ENCODE peak calls at places on chromosome 5, in four cellular contexts. I, E, J and Q are unnamed samples.

GRCh38 chr5:9557696-9558095 is 11.8 kb upstream of the SEMA5A start:
- DNase-seq in I (no peak), E (no peak), J (no peak), Q (no peak)

GRCh38 chr5:85823462-85824426 is 794.0 kb upstream of the COX7C start:
- DNase-seq in I (peak), E (peak), J (no peak), Q (no peak)

GRCh38 chr5:4553130-4553529 is 587.0 kb upstream of the ADAMTS16 start:
- DNase-seq in I (no peak), E (no peak), J (no peak), Q (no peak)

GRCh38 chr5:177271113-177271512 is 32.4 kb downstream of the RAB24 start:
- DNase-seq in I (no peak), E (no peak), J (no peak), Q (no peak)

GRCh38 chr5:140674211-140674610 is 835 bp upstream of the DND1 start:
- DNase-seq in I (no peak), E (no peak), J (no peak), Q (no peak)

GRCh38 chr5:107424461-107424860 is 246.3 kb downstream of the EFNA5 start:
- DNase-seq in I (no peak), E (no peak), J (no peak), Q (no peak)

GRCh38 chr5:179325296-179326031 is 19.8 kb downstream of the ADAMTS2 start:
- DNase-seq in I (no peak), E (no peak), J (no peak), Q (peak)

GRCh38 chr5:73104326-73104725 is 16.0 kb upstream of the TMEM171 start:
- DNase-seq in I (no peak), E (no peak), J (no peak), Q (no peak)

GRCh38 chr5:144697847-144698262 is 527.2 kb downstream of the KCTD16 start:
- DNase-seq in I (peak), E (no peak), J (no peak), Q (no peak)

GRCh38 chr5:159395202-159395601 is 64.9 kb upstream of the IL12B start:
- DNase-seq in I (no peak), E (no peak), J (no peak), Q (no peak)

GRCh38 chr5:54651482-54652076 is 134.0 kb downstream of the SNX18 start:
- DNase-seq in I (no peak), E (no peak), J (no peak), Q (no peak)

GRCh38 chr5:92969781-92970237 is 611.2 kb downstream of the NR2F1-AS1 start:
- DNase-seq in I (peak), E (no peak), J (peak), Q (no peak)

GRCh38 chr5:143887302-143887638 is 75.3 kb downstream of the HMHB1 start:
- DNase-seq in I (no peak), E (no peak), J (no peak), Q (no peak)

GRCh38 chr5:78640622-78641021 is 8.0 kb downstream of the LHFPL2 start:
- DNase-seq in I (peak), E (no peak), J (peak), Q (no peak)

GRCh38 chr5:170333161-170333909 is 35.8 kb upstream of the LCP2 start:
- DNase-seq in I (no peak), E (no peak), J (no peak), Q (peak)

GRCh38 chr5:95738834-95739233 is 7.7 kb downstream of the RHOBTB3 start:
- DNase-seq in I (no peak), E (no peak), J (no peak), Q (no peak)

GRCh38 chr5:93596310-93596675 is 13.3 kb downstream of the NR2F1 start:
- DNase-seq in I (no peak), E (no peak), J (no peak), Q (no peak)

GRCh38 chr5:135034186-135034962 is at the start of gene PITX1:
- DNase-seq in I (peak), E (peak), J (peak), Q (peak)

GRCh38 chr5:3905521-3905920 is 309.9 kb downstream of the IRX1 start:
- DNase-seq in I (no peak), E (no peak), J (no peak), Q (no peak)

GRCh38 chr5:6418679-6419276 is 29.9 kb upstream of the UBE2QL1 start:
- DNase-seq in I (no peak), E (no peak), J (no peak), Q (no peak)

GRCh38 chr5:110441035-110441434 is 285.4 kb downstream of the TMEM232 start:
- DNase-seq in I (peak), E (no peak), J (peak), Q (peak)

GRCh38 chr5:170273968-170274710 is 23.4 kb downstream of the LCP2 start:
- DNase-seq in I (peak), E (no peak), J (no peak), Q (peak)

GRCh38 chr5:6900828-6901227 is 187.6 kb downstream of the TENT4A start:
- DNase-seq in I (peak), E (no peak), J (peak), Q (no peak)

GRCh38 chr5:107306597-107306996 is 364.1 kb downstream of the EFNA5 start:
- DNase-seq in I (no peak), E (no peak), J (no peak), Q (no peak)

GRCh38 chr5:160020969-160021368 is 12.0 kb downstream of the TTC1 start:
- DNase-seq in I (no peak), E (no peak), J (no peak), Q (no peak)

GRCh38 chr5:138032028-138032571 is 779 bp downstream of the FAM13B start:
- DNase-seq in I (no peak), E (no peak), J (no peak), Q (peak)

GRCh38 chr5:80369521-80369920 is 38.3 kb upstream of the ZFYVE16 start:
- DNase-seq in I (no peak), E (no peak), J (no peak), Q (no peak)

GRCh38 chr5:11851402-11851801 is 52.8 kb downstream of the CTNND2 start:
- DNase-seq in I (no peak), E (no peak), J (no peak), Q (no peak)

GRCh38 chr5:147179555-147180147 is 55.2 kb upstream of the STK32A start:
- DNase-seq in I (no peak), E (no peak), J (no peak), Q (no peak)

GRCh38 chr5:74766348-74766886 is 500 bp downstream of the GFM2 start:
- DNase-seq in I (peak), E (peak), J (peak), Q (no peak)

GRCh38 chr5:112776301-112776856 is 38.7 kb downstream of the APC start:
- DNase-seq in I (no peak), E (no peak), J (no peak), Q (no peak)

GRCh38 chr5:112784726-112785125 is 47.0 kb downstream of the APC start:
- DNase-seq in I (no peak), E (no peak), J (no peak), Q (no peak)

GRCh38 chr5:112779531-112779930 is 41.8 kb downstream of the APC start:
- DNase-seq in I (no peak), E (no peak), J (no peak), Q (no peak)
- TF ChIP-seq NR3C1 in I (no peak), E (no peak), J (no peak), Q (no peak)

GRCh38 chr5:156475182-156475830 is 148.3 kb downstream of the SGCD start:
- DNase-seq in I (no peak), E (no peak), J (no peak), Q (no peak)

GRCh38 chr5:156475831-156476551 is 149.0 kb downstream of the SGCD start:
- DNase-seq in I (peak), E (no peak), J (no peak), Q (no peak)

GRCh38 chr5:156473271-156473935 is 146.4 kb downstream of the SGCD start:
- DNase-seq in I (peak), E (no peak), J (no peak), Q (no peak)

GRCh38 chr5:156471893-156472292 is 144.9 kb downstream of the SGCD start:
- DNase-seq in I (no peak), E (no peak), J (no peak), Q (no peak)

GRCh38 chr5:156474251-156474650 is 147.3 kb downstream of the SGCD start:
- DNase-seq in I (no peak), E (no peak), J (no peak), Q (no peak)
- TF ChIP-seq NR3C1 in I (no peak), E (no peak), J (no peak), Q (no peak)

GRCh38 chr5:118777468-118777746 is 210.9 kb downstream of the DTWD2 start:
- DNase-seq in I (no peak), E (no peak), J (no peak), Q (no peak)

GRCh38 chr5:118778951-118779350 is 209.4 kb downstream of the DTWD2 start:
- DNase-seq in I (no peak), E (no peak), J (no peak), Q (no peak)

DNA sequence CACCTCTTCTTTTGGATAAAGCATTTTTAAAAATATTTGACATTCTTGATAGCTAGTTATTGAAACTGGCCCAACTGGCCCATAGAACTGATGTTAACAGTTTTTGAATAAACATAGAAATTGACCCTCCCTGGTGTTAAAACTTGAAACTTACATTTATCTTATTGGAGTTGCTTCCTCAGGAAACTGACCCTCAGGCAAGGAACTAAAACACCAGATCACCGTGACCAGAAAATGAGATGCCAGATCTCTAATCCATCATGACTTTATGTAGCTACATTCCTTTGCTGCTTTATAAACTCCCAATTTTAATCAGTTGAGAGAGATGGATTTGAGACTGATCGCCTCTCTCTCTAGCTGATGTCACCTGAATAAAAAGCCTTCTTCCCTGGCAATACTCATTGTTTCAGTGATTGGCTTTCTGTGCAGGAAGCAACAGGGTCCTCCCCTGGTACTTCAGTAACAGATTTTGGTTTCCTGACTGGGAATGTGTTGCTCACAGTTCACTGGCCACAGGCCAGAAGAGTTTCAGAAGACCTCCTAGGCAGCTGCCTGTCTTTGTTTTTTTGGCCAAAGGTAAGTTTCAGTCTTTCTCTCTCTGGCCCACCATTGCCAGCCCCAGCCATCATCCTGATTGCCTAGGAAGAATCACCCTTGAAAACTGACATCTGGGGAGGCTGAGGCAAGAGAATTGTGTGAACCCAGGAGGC is 212.4 kb downstream of the DTWD2 start:
- DNase-seq in I (no peak), E (no peak), J (no peak), Q (no peak)
- TF ChIP-seq NR3C1 in I (no peak), E (no peak), J (no peak), Q (no peak)

GRCh38 chr5:132493821-132494220 is 3.2 kb upstream of the IRF1 start:
- DNase-seq in I (no peak), E (no peak), J (no peak), Q (no peak)

GRCh38 chr5:132492386-132492785 is 1.8 kb upstream of the IRF1 start:
- DNase-seq in I (no peak), E (no peak), J (no peak), Q (no peak)

GRCh38 chr5:132495063-132495671 is 4.6 kb upstream of the IRF1 start:
- DNase-seq in I (no peak), E (no peak), J (no peak), Q (no peak)

GRCh38 chr5:132491368-132492364 is 1.1 kb upstream of the IRF1 start:
- DNase-seq in I (no peak), E (no peak), J (no peak), Q (peak)

GRCh38 chr5:132493241-132493640 is 2.7 kb upstream of the IRF1 start:
- DNase-seq in I (no peak), E (no peak), J (no peak), Q (no peak)
- TF ChIP-seq NR3C1 in I (no peak), E (no peak), J (no peak), Q (no peak)

GRCh38 chr5:154652746-154653417 is 102.3 kb upstream of the LARP1 start:
- DNase-seq in I (no peak), E (no peak), J (no peak), Q (no peak)
- TF ChIP-seq NR3C1 in I (no peak), E (no peak), J (no peak), Q (no peak)

GRCh38 chr5:56561455-56561854 is 253.9 kb upstream of the MAP3K1 start:
- DNase-seq in I (no peak), E (no peak), J (no peak), Q (no peak)

GRCh38 chr5:56552612-56553268 is 262.6 kb upstream of the MAP3K1 start:
- DNase-seq in I (no peak), E (no peak), J (no peak), Q (no peak)

GRCh38 chr5:56557198-56557597 is 258.2 kb upstream of the MAP3K1 start:
- DNase-seq in I (no peak), E (no peak), J (no peak), Q (no peak)
- TF ChIP-seq NR3C1 in I (no peak), E (no peak), J (no peak), Q (no peak)

DNA sequence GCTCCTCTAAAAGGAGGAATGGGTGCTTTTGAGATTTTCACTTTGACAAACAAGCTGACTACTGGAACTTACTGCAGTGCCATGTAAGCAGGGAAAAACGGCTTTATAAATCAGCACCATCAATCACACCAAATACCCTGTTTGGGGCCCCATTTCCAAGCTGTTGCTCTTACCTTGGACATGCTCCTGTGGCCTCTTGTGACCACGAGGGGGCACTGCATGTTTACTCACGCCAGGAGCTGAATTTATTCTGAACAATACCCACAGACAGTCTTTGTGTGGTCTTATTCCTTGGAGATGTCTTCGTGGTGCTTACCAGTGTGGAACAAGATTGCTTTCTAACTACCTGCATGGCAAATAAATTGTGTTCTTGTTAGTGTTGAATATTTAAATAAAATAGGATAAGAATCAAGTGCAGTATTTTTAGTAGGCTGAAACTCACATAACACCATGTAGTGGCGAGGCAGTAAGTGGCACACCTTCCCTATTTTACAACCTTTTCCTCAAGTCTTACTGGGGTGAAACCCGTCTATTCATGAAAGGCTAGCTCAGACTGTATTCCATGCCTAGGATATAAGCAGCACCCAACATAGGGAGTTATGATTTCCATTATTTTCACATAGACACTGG is 155.5 kb upstream of the NMUR2 start:
- DNase-seq in I (peak), E (peak), J (peak), Q (peak)
- TF ChIP-seq NR3C1 in I (no peak), E (no peak), J (no peak), Q (no peak)

DNA sequence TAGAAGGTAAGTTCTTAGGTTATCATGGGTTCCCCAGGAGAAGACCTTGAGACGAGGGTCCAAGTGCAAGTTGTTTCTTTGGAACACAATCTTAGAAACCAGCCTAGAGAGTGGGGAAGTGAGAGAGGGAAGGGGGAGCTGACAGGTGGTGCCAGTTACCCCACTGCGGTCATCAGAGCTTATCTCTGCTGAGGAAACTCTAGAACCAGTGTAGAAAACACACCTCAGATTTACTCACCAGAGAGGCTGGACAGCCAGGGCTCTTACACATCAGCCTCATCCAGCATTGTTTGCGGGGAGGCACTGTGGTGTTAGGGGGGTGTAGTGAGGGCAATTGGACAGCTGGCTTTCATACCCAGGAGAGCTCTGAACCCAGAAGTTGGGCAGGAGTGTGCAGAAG is 206.5 kb upstream of the RAI14 start:
- DNase-seq in I (no peak), E (no peak), J (no peak), Q (no peak)
- TF ChIP-seq NR3C1 in I (no peak), E (no peak), J (no peak), Q (no peak)

GRCh38 chr5:1515921-1516571 is 7.7 kb downstream of the LPCAT1 start:
- DNase-seq in I (peak), E (peak), J (peak), Q (peak)
- TF ChIP-seq NR3C1 in I (no peak), E (no peak), J (no peak), Q (no peak)

GRCh38 chr5:116303810-116304209 is 219.0 kb downstream of the COMMD10 start:
- DNase-seq in I (no peak), E (no peak), J (no peak), Q (no peak)
- TF ChIP-seq NR3C1 in I (no peak), E (no peak), J (no peak), Q (no peak)